ENCODE peak calls at places on chromosomes 1 and 21, in six cellular contexts. I, S, V, W, Q and M are unnamed samples.

GRCh38 chr1:232629250-232630046 is 485 bp downstream of the SIPA1L2 start:
- DNase-seq in V (no peak), S (no peak), I (peak; percentile 20), W (peak; percentile 77), Q (peak; percentile 12), M (peak; percentile 46)

GRCh38 chr1:3717715-3718601 is 34.3 kb upstream of the CCDC27 start:
- DNase-seq in Q (peak; percentile 16), S (no peak), W (no peak), I (no peak), V (no peak), M (no peak)

GRCh38 chr1:164950453-164951052 is 391.6 kb downstream of the PBX1 start:
- DNase-seq in Q (no peak), S (no peak), I (no peak), W (no peak), V (no peak), M (no peak)

GRCh38 chr1:30312226-30312625 is 411.2 kb downstream of the MATN1 start:
- DNase-seq in Q (no peak), V (no peak), I (no peak), W (no peak), S (no peak), M (no peak)

GRCh38 chr1:111272081-111272480 is 18.6 kb upstream of the CHIA start:
- DNase-seq in W (no peak), S (no peak), Q (no peak), V (no peak), I (no peak), M (no peak)

GRCh38 chr1:66206563-66207154 is 327.3 kb upstream of the SGIP1 start:
- DNase-seq in W (no peak), S (no peak), Q (peak; percentile 8), V (no peak), I (no peak), M (no peak)

GRCh38 chr1:196774603-196775002 is at the start of gene CFHR3:
- DNase-seq in S (no peak), Q (no peak), I (no peak), V (no peak), W (no peak), M (no peak)

GRCh38 chr1:89635825-89636815 is 3.2 kb downstream of the LRRC8C start:
- DNase-seq in W (no peak), I (peak; percentile 79), Q (peak; percentile 81), V (no peak), S (no peak), M (peak; percentile 91)

GRCh38 chr1:184025242-184025675 is 12.3 kb downstream of the COLGALT2 start:
- DNase-seq in W (no peak), Q (peak; percentile 89), I (peak; percentile 72), V (peak; percentile 81), S (no peak), M (no peak)

GRCh38 chr1:178733972-178734371 is 8.9 kb downstream of the RALGPS2 start:
- DNase-seq in V (no peak), Q (no peak), W (no peak), I (no peak), S (no peak), M (no peak)

GRCh38 chr21:19565587-19565986 is 1162.0 kb upstream of the TMPRSS15 start:
- DNase-seq in V (no peak), W (no peak), I (no peak), S (no peak), Q (no peak), M (no peak)

GRCh38 chr1:223338811-223339746 is 24.9 kb downstream of the SUSD4 start:
- DNase-seq in W (no peak), Q (no peak), S (no peak), V (no peak), I (no peak), M (no peak)

GRCh38 chr1:26686795-26687194 is 9.0 kb upstream of the ARID1A start:
- DNase-seq in Q (peak; percentile 36), V (no peak), I (peak; percentile 48), S (no peak), W (no peak), M (no peak)

GRCh38 chr1:6408023-6408422 is 11.7 kb downstream of the HES2 start:
- DNase-seq in Q (no peak), V (no peak), W (no peak), I (peak; percentile 40), S (no peak), M (no peak)